ENCODE peak calls at places on chromosome 4, in five cellular contexts. E is SK-N-SH, P is sigmoid colon, S is stomach, Y is endothelial cell of umbilical vein. J is an unnamed sample.

GRCh38 chr4:3756343-3757059 is 9.7 kb upstream of the ADRA2C start:
- DNase-seq in E (peak), P (no peak), S (no peak), Y (no peak), J (no peak)

GRCh38 chr4:148053298-148054003 is 321.6 kb downstream of the ARHGAP10 start:
- DNase-seq in E (no peak), P (no peak), S (no peak), Y (no peak), J (no peak)

GRCh38 chr4:45621926-45622325 is 501.9 kb downstream of the GABRG1 start:
- DNase-seq in E (no peak), P (no peak), S (no peak), Y (no peak), J (no peak)

GRCh38 chr4:911871-912490 is 20.1 kb downstream of the GAK start:
- DNase-seq in E (no peak), P (peak), S (no peak), Y (no peak), J (peak)

GRCh38 chr4:108106186-108106585 is 62.5 kb downstream of the LEF1 start:
- DNase-seq in E (no peak), P (no peak), S (no peak), Y (no peak), J (no peak)

GRCh38 chr4:41132055-41132683 is 82.2 kb downstream of the APBB2 start:
- DNase-seq in E (no peak), P (no peak), S (peak), Y (no peak), J (peak)

GRCh38 chr4:171588146-171588545 is 225.1 kb upstream of the GALNTL6 start:
- DNase-seq in E (no peak), P (no peak), S (no peak), Y (no peak), J (no peak)

GRCh38 chr4:138199568-138200235 is 42.4 kb downstream of the SLC7A11 start:
- DNase-seq in E (no peak), P (no peak), S (peak), Y (peak), J (peak)

GRCh38 chr4:164616961-164617360 is 137.0 kb upstream of the SMIM31 start:
- DNase-seq in E (no peak), P (no peak), S (no peak), Y (no peak), J (no peak)

GRCh38 chr4:158208931-158209640 is 1.2 kb upstream of the TMEM144 start:
- DNase-seq in E (no peak), P (no peak), S (no peak), Y (no peak), J (no peak)

GRCh38 chr4:158209825-158210807 is at the start of gene TMEM144:
- DNase-seq in E (no peak), P (peak), S (peak), Y (peak), J (peak)

GRCh38 chr4:158211288-158211687 is 1.0 kb downstream of the TMEM144 start:
- DNase-seq in E (no peak), P (no peak), S (peak), Y (peak), J (peak)
- H3K4me3 ChIP-seq in E (no peak), P (no peak), S (peak), Y (no peak), J (peak)

DNA sequence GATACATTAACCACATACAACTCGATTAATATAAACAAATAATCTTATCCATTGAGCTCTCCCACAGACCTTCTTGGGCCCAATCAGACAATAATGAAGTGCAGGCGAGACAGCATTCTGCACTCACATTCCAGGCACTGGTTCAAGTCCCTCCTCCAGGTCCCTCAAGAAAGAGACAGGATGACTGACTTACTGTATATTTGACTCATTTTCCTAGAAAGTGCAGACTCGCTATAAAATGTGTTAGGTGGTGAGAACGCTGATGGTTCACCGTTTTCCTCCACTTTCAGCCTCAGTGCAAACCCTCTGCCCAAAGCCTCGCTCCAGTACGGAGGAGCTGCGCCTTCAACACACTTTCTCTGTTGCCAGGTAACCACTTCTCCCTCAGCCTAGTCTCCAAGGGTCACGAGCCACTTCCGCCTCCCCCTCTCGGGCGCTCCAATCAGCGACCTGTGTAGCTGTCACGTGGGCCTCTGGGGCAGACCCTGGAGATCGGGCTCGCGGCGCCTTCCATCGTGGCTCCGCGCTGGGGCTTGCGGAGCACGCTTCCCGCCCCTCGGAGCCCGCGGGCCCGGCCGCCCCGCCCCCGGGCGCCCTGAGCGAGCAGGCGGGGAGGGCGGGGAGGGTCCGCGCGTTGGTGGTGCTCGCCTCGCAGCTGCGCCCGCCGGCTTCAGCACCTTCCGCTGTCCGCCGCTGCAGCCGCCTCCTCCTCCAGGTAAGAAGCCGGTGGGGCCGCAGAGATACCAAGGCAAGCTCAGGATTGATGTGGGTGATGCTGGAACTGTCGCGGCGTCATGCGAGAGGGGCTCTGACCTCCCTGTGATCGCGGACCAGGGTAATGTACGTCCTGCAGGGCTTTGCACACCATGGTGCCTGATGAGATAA is at the start of gene WDR17:
- DNase-seq in E (peak), P (peak), S (peak), Y (peak), J (peak)
- TF ChIP-seq POLR2AphosphoS5 in E (no peak), P (peak), S (peak), Y (no peak), J (no peak)

GRCh38 chr4:154490261-154490588 is 1.4 kb downstream of the DCHS2 start:
- DNase-seq in E (no peak), P (no peak), S (no peak), Y (no peak), J (no peak)

GRCh38 chr4:154489558-154490260 is 1.9 kb downstream of the DCHS2 start:
- DNase-seq in E (peak), P (no peak), S (no peak), Y (no peak), J (no peak)

GRCh38 chr4:154491341-154491679 is 289 bp downstream of the DCHS2 start:
- DNase-seq in E (peak), P (peak), S (no peak), Y (no peak), J (peak)

GRCh38 chr4:154491731-154492249 is at the start of gene DCHS2:
- DNase-seq in E (peak), P (peak), S (no peak), Y (no peak), J (peak)

GRCh38 chr4:154490589-154491340 is 834 bp downstream of the DCHS2 start:
- DNase-seq in E (peak), P (peak), S (no peak), Y (no peak), J (peak)
- H3K4me3 ChIP-seq in E (no peak), P (peak), S (peak), Y (no peak), J (peak)

GRCh38 chr4:91319869-91320268 is 983.9 kb upstream of the GRID2 start:
- DNase-seq in E (no peak), P (no peak), S (no peak), Y (no peak), J (no peak)
- TF ChIP-seq POLR2AphosphoS5 in E (no peak), P (no peak), S (no peak), Y (no peak), J (no peak)

GRCh38 chr4:76197001-76197743 is 16.5 kb downstream of the SCARB2 start:
- DNase-seq in E (no peak), P (no peak), S (no peak), Y (no peak), J (no peak)

GRCh38 chr4:76197971-76198410 is 15.6 kb downstream of the SCARB2 start:
- DNase-seq in E (peak), P (peak), S (no peak), Y (no peak), J (peak)

GRCh38 chr4:76200771-76201224 is 12.8 kb downstream of the SCARB2 start:
- DNase-seq in E (no peak), P (no peak), S (no peak), Y (no peak), J (peak)

GRCh38 chr4:76198411-76199237 is 15.0 kb downstream of the SCARB2 start:
- DNase-seq in E (peak), P (peak), S (peak), Y (peak), J (peak)

GRCh38 chr4:76199664-76200211 is 13.9 kb downstream of the SCARB2 start:
- DNase-seq in E (no peak), P (no peak), S (peak), Y (peak), J (peak)
- H3K4me3 ChIP-seq in E (no peak), P (peak), S (no peak), Y (no peak), J (no peak)

GRCh38 chr4:99205104-99205979 is 13.7 kb downstream of the ADH6 start:
- DNase-seq in E (no peak), P (no peak), S (no peak), Y (no peak), J (peak)
- TF ChIP-seq POLR2AphosphoS5 in E (no peak), P (peak), S (no peak), Y (no peak), J (no peak)

GRCh38 chr4:157290622-157291021 is 70.1 kb downstream of the GRIA2 start:
- DNase-seq in E (no peak), P (no peak), S (no peak), Y (no peak), J (no peak)

GRCh38 chr4:157287445-157287844 is 66.9 kb downstream of the GRIA2 start:
- DNase-seq in E (no peak), P (no peak), S (no peak), Y (no peak), J (no peak)

GRCh38 chr4:157294575-157294974 is 74.0 kb downstream of the GRIA2 start:
- DNase-seq in E (no peak), P (no peak), S (no peak), Y (no peak), J (no peak)

DNA sequence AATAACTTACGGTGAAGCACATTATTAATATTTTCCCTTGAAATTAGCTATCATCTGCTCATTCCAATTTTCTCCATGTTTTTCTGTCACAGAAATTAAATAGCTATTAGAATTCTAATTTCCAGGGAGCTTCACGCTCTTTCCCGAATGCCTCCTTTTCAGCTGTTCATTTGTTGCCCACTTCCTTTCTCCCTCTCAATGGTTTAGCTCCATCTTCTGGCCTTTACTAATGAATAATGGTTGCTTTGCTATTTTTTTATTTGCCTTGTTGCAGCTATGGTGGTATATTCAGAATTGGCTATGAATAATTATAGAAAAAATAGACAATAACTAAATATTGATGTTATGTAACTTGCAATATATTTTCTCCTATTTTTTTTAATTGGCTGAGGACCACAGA is 70.5 kb downstream of the GRIA2 start:
- DNase-seq in E (no peak), P (no peak), S (no peak), Y (no peak), J (no peak)
- H3K4me3 ChIP-seq in E (no peak), P (no peak), S (no peak), Y (no peak), J (no peak)

GRCh38 chr4:123364906-123365305 is 31.7 kb upstream of the SPRY1 start:
- DNase-seq in E (no peak), P (no peak), S (no peak), Y (no peak), J (no peak)
- TF ChIP-seq POLR2AphosphoS5 in E (no peak), P (no peak), S (no peak), Y (no peak), J (no peak)